ENCODE peak calls at places on chromosomes 4 and X, in six cellular contexts. S is AG09319, P is IMR-90, V is skeletal muscle cell, L is neural crest cell, C is breast epithelium. M is an unnamed sample.

GRCh38 chr4:17111959-17112659 is 213.7 kb upstream of the LDB2 start:
- DNase-seq in V (no peak), C (no peak), P (no peak), L (peak; percentile 33), S (no peak), M (no peak)

GRCh38 chrX:63744850-63745249 is 40.2 kb downstream of the ARHGEF9 start:
- DNase-seq in S (no peak), L (no peak), P (no peak), C (no peak), V (no peak), M (no peak)

GRCh38 chr4:139606600-139607301 is 50.7 kb upstream of the SETD7 start:
- DNase-seq in V (peak; percentile 63), C (no peak), L (no peak), P (peak; percentile 70), S (no peak), M (no peak)

GRCh38 chr4:67483868-67484602 is 61.3 kb downstream of the CENPC start:
- DNase-seq in P (peak; percentile 72), L (no peak), S (no peak), C (no peak), V (peak; percentile 8), M (no peak)

GRCh38 chr4:185093573-185093972 is 49.5 kb upstream of the SLC25A4 start:
- DNase-seq in C (no peak), S (no peak), V (no peak), P (no peak), L (no peak), M (no peak)

GRCh38 chr4:36244257-36245084 is at the start of gene ARAP2:
- DNase-seq in S (no peak), V (no peak), P (peak; percentile 4), C (peak; percentile 53), L (no peak), M (peak; percentile 94)

GRCh38 chr4:73690051-73690744 is 50.2 kb upstream of the CXCL8 start:
- DNase-seq in P (peak; percentile 76), C (no peak), V (peak; percentile 22), L (no peak), S (no peak), M (no peak)

GRCh38 chr4:121784975-121785374 is 16.1 kb upstream of the EXOSC9 start:
- DNase-seq in L (no peak), P (peak; percentile 97), S (peak; percentile 77), V (peak; percentile 91), C (peak; percentile 78), M (peak; percentile 95)

GRCh38 chr4:98430708-98431403 is 169.7 kb downstream of the RAP1GDS1 start:
- DNase-seq in C (no peak), V (peak; percentile 60), P (peak; percentile 96), L (no peak), S (peak; percentile 31), M (peak; percentile 86)

GRCh38 chr4:8473198-8473919 is 32.8 kb downstream of the TRMT44 start:
- DNase-seq in C (no peak), P (no peak), S (peak; percentile 5), L (no peak), V (no peak), M (no peak)

GRCh38 chrX:83469551-83469950 is 38.5 kb upstream of the POU3F4 start:
- DNase-seq in L (peak; percentile 22), S (no peak), C (no peak), V (no peak), P (peak; percentile 1), M (no peak)

GRCh38 chrX:37825225-37825842 is 22.0 kb downstream of the DYNLT3 start:
- DNase-seq in C (peak; percentile 30), S (no peak), L (peak; percentile 21), V (no peak), P (peak; percentile 38), M (no peak)

GRCh38 chrX:10052906-10053625 is 85.9 kb downstream of the CLDN34 start:
- DNase-seq in C (no peak), L (no peak), V (no peak), S (no peak), P (no peak), M (no peak)

GRCh38 chr4:66681962-66682361 is 863.3 kb downstream of the CENPC start:
- DNase-seq in L (no peak), S (no peak), P (peak; percentile 3), V (peak; percentile 68), C (no peak), M (peak; percentile 67)

GRCh38 chr4:954211-955020 is 19.0 kb downstream of the DGKQ start:
- DNase-seq in V (no peak), C (no peak), L (no peak), S (no peak), P (no peak), M (no peak)

GRCh38 chrX:40171513-40172168 is 73.9 kb upstream of the BCOR start:
- DNase-seq in L (no peak), V (no peak), S (no peak), P (no peak), C (no peak), M (no peak)

GRCh38 chr4:10727140-10727880 is 42.7 kb upstream of the CLNK start:
- DNase-seq in V (no peak), P (no peak), S (no peak), C (no peak), L (no peak), M (no peak)

GRCh38 chr4:180541678-180542077 is 1701.5 kb upstream of the TENM3 start:
- DNase-seq in P (no peak), L (no peak), S (no peak), C (no peak), V (no peak), M (no peak)

GRCh38 chrX:32873786-32874185 is 337.6 kb downstream of the DMD start:
- DNase-seq in V (no peak), C (no peak), S (no peak), L (no peak), P (no peak), M (no peak)